ENCODE peak calls at places on chromosomes 2 and 18, in five cellular contexts. N is IMR-90, I is A549, F is left ventricle myocardium inferior, Q is fibroblast of mammary gland. Y is an unnamed sample.

GRCh38 chr2:30880516-30880915 is 73.3 kb upstream of the CAPN13 start:
- DNase-seq in N (no peak), I (no peak), F (no peak), Q (no peak), Y (no peak)

GRCh38 chr2:157245441-157246211 is 11.9 kb upstream of the GALNT5 start:
- DNase-seq in N (peak), I (no peak), F (no peak), Q (no peak), Y (no peak)

GRCh38 chr2:157466764-157467163 is 22.9 kb upstream of the CYTIP start:
- DNase-seq in N (no peak), I (no peak), F (no peak), Q (no peak), Y (no peak)

GRCh38 chr18:12119358-12119757 is 25.7 kb downstream of the ANKRD62 start:
- DNase-seq in N (no peak), I (no peak), F (no peak), Q (no peak), Y (no peak)

GRCh38 chr2:224134003-224134734 is 95.1 kb upstream of the SERPINE2 start:
- DNase-seq in N (no peak), I (no peak), F (no peak), Q (no peak), Y (no peak)

GRCh38 chr2:226683196-226683595 is 116.4 kb downstream of the IRS1 start:
- DNase-seq in N (peak), I (no peak), F (no peak), Q (peak), Y (no peak)

GRCh38 chr2:232310189-232310588 is 68.4 kb upstream of the ALPP start:
- DNase-seq in N (no peak), I (no peak), F (no peak), Q (no peak), Y (no peak)

GRCh38 chr2:102144128-102144527 is 1.6 kb downstream of the IL1R1 start:
- DNase-seq in N (no peak), I (no peak), F (no peak), Q (peak), Y (no peak)

DNA sequence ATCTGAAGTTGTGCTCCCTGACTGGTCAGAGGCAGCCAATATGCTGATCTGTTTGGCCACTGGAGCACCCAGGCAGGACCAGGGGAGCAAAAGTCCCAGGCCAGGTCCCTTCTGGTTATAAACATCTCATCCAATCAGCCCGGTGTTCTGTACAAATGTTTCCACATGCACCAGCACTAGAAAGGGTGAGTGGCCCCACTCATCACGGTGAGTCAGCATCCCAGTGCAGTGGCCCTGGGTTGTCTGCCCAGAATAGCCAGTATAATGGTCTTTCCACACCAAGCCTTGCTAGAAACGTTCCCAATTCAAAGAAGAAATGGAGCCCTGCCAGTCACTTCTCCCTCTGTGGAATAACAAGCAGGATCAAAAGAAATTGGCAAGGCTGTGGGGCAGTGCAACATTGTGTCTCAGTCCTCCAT is 175.0 kb downstream of the SEPTIN10 start:
- DNase-seq in N (peak), I (peak), F (peak), Q (peak), Y (no peak)
- TF ChIP-seq CTCF in N (no peak), I (no peak), F (no peak), Q (no peak), Y (no peak)

DNA sequence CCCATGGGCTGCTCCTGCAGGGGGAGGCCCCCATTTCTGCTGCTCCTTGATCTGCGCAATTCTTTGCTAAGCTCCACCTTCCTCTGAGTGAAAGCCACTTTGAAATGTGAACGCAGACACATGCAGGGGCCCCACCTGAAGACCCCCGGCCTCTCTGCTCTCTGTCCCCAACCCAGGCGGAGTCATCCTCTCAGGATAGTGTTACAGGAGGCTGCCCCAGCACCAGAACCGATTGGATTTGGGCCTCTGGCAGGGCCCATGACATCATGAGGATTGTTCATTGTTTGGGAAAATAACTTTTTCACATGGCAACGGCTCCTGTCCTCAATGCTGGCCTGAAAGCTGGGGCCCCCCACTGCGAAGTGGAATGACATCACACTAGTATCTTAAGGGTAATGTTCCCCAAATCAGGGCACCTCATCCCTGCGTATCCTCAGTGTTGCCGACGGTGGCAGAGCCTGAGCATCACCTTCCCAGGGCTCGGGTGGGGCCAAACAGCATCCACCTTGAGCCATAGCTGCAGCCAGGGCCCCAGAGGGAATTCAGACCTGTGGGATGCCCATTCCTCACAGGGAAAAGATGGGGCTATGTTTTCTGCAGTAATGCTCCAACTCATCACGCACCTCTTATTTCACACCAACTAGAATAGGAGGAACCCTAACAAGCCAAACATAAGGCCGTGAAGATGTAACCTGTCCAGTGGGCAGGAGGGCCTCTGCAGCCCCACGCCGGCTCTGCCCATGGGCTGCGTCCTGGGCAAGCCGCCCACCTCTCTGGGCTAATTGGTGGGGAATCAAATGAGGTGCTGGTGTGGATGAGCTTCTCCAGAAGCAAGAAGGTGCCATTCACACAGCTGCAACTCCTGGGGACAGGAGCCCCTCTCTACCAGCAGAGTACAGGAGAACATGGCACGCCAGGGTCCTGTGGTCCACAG is 2.7 kb upstream of the ERFE start:
- DNase-seq in N (peak), I (no peak), F (no peak), Q (no peak), Y (no peak)
- TF ChIP-seq CTCF in N (no peak), I (no peak), F (no peak), Q (no peak), Y (no peak)

GRCh38 chr2:195312662-195313061 is 344.4 kb upstream of the SLC39A10 start:
- DNase-seq in N (peak), I (no peak), F (no peak), Q (no peak), Y (no peak)
- TF ChIP-seq CTCF in N (no peak), I (no peak), F (no peak), Q (no peak), Y (no peak)

GRCh38 chr18:32072321-32072720 is 19.4 kb upstream of the RNF138 start:
- DNase-seq in N (no peak), I (no peak), F (no peak), Q (no peak), Y (no peak)
- TF ChIP-seq CTCF in N (peak), I (peak), F (peak), Q (peak), Y (peak)

GRCh38 chr2:198036029-198036879 is 231.9 kb downstream of the PLCL1 start:
- DNase-seq in N (no peak), I (no peak), F (no peak), Q (no peak), Y (no peak)
- TF ChIP-seq CTCF in N (no peak), I (no peak), F (no peak), Q (no peak), Y (no peak)

Y was measured in Calu3.